ENCODE peak calls at places on chromosome 19, in five cellular contexts. U, Q, H, L and O are unnamed samples.

GRCh38 chr19:35093941-35094647 is 21.5 kb upstream of the FXYD3 start:
- DNase-seq in U (no peak), Q (no peak), H (no peak), L (no peak), O (no peak)

GRCh38 chr19:789473-790052 is 7.7 kb upstream of the PTBP1 start:
- DNase-seq in U (no peak), Q (no peak), H (no peak), L (no peak), O (no peak)

GRCh38 chr19:56678205-56678604 is 6.6 kb upstream of the ZNF835 start:
- DNase-seq in U (no peak), Q (no peak), H (no peak), L (no peak), O (no peak)

GRCh38 chr19:55369651-55370304 is 485 bp downstream of the IL11 start:
- DNase-seq in U (no peak), Q (peak; percentile 53), H (peak; percentile 76), L (peak; percentile 98), O (no peak)

GRCh38 chr19:46015961-46016425 is 6.9 kb downstream of the PGLYRP1 start:
- DNase-seq in U (peak; percentile 27), Q (no peak), H (no peak), L (no peak), O (peak; percentile 57)

GRCh38 chr19:45809643-45810159 is 5.4 kb downstream of the RSPH6A start:
- DNase-seq in U (peak; percentile 82), Q (peak; percentile 76), H (peak; percentile 83), L (no peak), O (no peak)

GRCh38 chr19:50978772-50979390 is 4.8 kb downstream of the KLK7 start:
- DNase-seq in U (no peak), Q (no peak), H (no peak), L (no peak), O (no peak)

GRCh38 chr19:29893606-29894284 is 48.3 kb upstream of the URI1 start:
- DNase-seq in U (no peak), Q (peak; percentile 33), H (no peak), L (no peak), O (no peak)

GRCh38 chr19:46487178-46487801 is 8.4 kb downstream of the PNMA8B start:
- DNase-seq in U (no peak), Q (no peak), H (no peak), L (no peak), O (no peak)

GRCh38 chr19:42433503-42434260 is 6.5 kb upstream of the LIPE start:
- DNase-seq in U (peak; percentile 68), Q (peak; percentile 83), H (peak; percentile 14), L (peak; percentile 91), O (peak; percentile 66)

GRCh38 chr19:34962281-34962944 is 1.6 kb downstream of the ZNF792 start:
- DNase-seq in U (no peak), Q (peak; percentile 46), H (peak; percentile 16), L (no peak), O (peak; percentile 41)

GRCh38 chr19:47124937-47125668 is 5.5 kb upstream of the SAE1 start:
- DNase-seq in U (peak; percentile 55), Q (peak; percentile 82), H (peak; percentile 78), L (peak; percentile 86), O (peak; percentile 63)

DNA sequence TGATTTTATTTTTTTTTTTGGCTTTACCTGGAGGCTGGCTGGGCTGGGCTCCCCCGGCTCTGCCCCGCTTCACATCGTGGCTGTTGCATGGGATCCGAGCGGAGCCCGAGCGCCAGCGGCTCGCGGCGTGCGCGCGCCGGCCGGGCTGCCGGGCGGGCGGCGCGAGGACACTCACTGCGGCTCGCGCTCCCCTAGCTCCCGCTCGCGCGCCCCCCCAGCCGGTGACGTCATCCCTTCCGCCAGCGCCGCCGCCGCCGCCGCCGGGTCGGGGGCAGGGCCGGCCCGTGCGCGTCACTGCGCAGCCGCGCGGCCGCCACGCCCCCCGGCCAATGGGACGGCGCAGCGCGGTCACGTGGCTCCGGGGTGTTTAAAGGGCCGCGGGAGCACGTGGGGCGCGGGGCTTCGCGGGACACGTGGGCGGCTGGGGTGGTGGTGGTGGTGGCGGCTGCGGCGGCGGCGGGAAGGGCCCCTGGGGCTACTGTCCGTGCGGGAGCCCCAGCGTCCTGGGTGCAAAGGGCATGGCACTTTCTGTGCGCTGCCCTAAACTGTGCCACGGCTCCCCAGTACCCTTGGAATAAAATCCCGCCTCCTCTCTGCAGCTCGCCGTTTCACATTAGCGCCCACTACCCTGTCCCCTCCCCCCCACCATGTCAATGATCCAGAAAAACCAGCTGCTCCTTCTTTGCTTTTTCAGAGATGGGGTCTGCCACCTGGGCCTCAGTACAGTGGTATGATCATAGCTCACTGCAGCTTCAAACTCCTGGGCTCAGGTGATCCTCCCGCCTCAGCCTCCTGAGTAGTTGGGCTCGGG is at the start of gene PTPRS:
- DNase-seq in U (no peak), Q (peak; percentile 90), H (peak; percentile 74), L (peak; percentile 75), O (peak; percentile 37)
- H3K27ac ChIP-seq in U (no peak within 1 kb of the TSS), Q (peak within 1 kb of the TSS; percentile 1), H (peak within 1 kb of the TSS; percentile 32), L (peak within 1 kb of the TSS; percentile 97), O (no peak within 1 kb of the TSS)

GRCh38 chr19:1849132-1849474 is 820 bp upstream of the REXO1 start:
- DNase-seq in U (no peak), Q (no peak), H (no peak), L (no peak), O (no peak)
- H3K4me1 ChIP-seq in U (peaks cover 31% of the 10 kb centered on the region), Q (peaks cover 17% of the 10 kb centered on the region), H (peaks cover 13% of the 10 kb centered on the region), L (peaks cover 32% of the 10 kb centered on the region), O (peaks cover 75% of the 10 kb centered on the region)

GRCh38 chr19:5717215-5717614 is 2.7 kb downstream of the LONP1 start:
- DNase-seq in U (no peak), Q (no peak), H (no peak), L (no peak), O (no peak)

GRCh38 chr19:5719961-5720790 is at the start of the genes CATSPERD and LONP1:
- DNase-seq in U (peak; percentile 100), Q (peak; percentile 99), H (peak; percentile 99), L (peak; percentile 94), O (peak; percentile 98)

GRCh38 chr19:5719274-5719960 is 529 bp downstream of the LONP1 start:
- DNase-seq in U (peak; percentile 35), Q (no peak), H (peak; percentile 13), L (no peak), O (no peak)

GRCh38 chr19:5718579-5719273 is 1.2 kb downstream of the LONP1 start:
- DNase-seq in U (peak; percentile 38), Q (peak; percentile 85), H (peak; percentile 91), L (no peak), O (no peak)

DNA sequence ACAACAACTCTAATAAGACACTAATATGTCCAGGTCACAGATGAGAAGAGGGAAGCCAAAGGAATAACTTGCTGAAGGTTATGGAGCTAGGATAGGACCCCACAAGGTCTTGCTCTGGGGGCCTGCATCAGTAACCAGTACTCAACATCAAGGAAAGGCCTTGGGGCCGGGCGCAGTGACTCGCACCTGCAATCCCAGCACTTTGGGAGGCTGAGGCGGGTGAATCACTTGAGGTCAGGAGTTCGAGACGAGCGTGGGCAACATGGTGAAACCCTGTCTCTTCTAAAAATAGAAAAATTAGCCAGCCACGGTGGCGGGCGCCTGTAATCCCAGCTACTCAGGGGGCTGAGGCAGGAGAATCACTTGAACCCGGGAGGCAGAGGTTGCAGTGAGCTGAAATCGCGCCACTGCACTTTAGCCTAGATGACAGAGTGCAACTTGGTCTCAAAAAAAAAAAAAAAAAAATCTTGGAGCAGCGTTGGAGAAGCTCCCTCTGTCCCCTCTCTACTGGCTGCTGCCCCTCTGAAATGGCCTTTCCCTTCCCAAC is 1.8 kb downstream of the LONP1 start:
- DNase-seq in U (no peak), Q (peak; percentile 30), H (peak; percentile 72), L (no peak), O (no peak)
- H3K27ac ChIP-seq in U (peak overlapping the region; percentile 86), Q (peak overlapping the region; percentile 93), H (peak overlapping the region; percentile 74), L (peak overlapping the region; percentile 100), O (peak overlapping the region; percentile 9)

GRCh38 chr19:2226840-2227360 is 9.2 kb downstream of the PLEKHJ1 start:
- DNase-seq in U (no peak), Q (no peak), H (no peak), L (no peak), O (no peak)
- H3K4me1 ChIP-seq in U (no peaks in the 10 kb centered on the region), Q (no peaks in the 10 kb centered on the region), H (no peaks in the 10 kb centered on the region), L (no peaks in the 10 kb centered on the region), O (no peaks in the 10 kb centered on the region)

GRCh38 chr19:4517451-4518057 is 732 bp downstream of the PLIN4 start:
- DNase-seq in U (no peak), Q (no peak), H (no peak), L (no peak), O (no peak)
- H3K27ac ChIP-seq in U (no peak overlapping the region), Q (no peak overlapping the region), H (no peak overlapping the region), L (peak overlapping the region; percentile 82), O (no peak overlapping the region)

GRCh38 chr19:3111586-3112247 is 17.6 kb downstream of the GNA11 start:
- DNase-seq in U (no peak), Q (no peak), H (no peak), L (no peak), O (no peak)
- H3K4me1 ChIP-seq in U (no peaks in the 10 kb centered on the region), Q (no peaks in the 10 kb centered on the region), H (peaks cover 9% of the 10 kb centered on the region), L (peaks cover 16% of the 10 kb centered on the region), O (peaks cover 5% of the 10 kb centered on the region)

GRCh38 chr19:3135961-3136683 is at the start of gene GNA15:
- DNase-seq in U (no peak), Q (no peak), H (no peak), L (no peak), O (peak; percentile 79)

GRCh38 chr19:3137139-3137538 is 1.3 kb downstream of the GNA15 start:
- DNase-seq in U (no peak), Q (peak; percentile 76), H (no peak), L (no peak), O (no peak)

GRCh38 chr19:3133793-3134116 is 2.1 kb upstream of the GNA15 start:
- DNase-seq in U (no peak), Q (no peak), H (no peak), L (no peak), O (no peak)

GRCh38 chr19:3138268-3138667 is 2.4 kb downstream of the GNA15 start:
- DNase-seq in U (no peak), Q (no peak), H (no peak), L (no peak), O (no peak)

GRCh38 chr19:3136684-3137055 is 837 bp downstream of the GNA15 start:
- DNase-seq in U (no peak), Q (no peak), H (no peak), L (no peak), O (no peak)
- H3K27ac ChIP-seq in U (no peak overlapping the region), Q (no peak overlapping the region), H (no peak overlapping the region), L (no peak overlapping the region), O (peak overlapping the region; percentile 77)

GRCh38 chr19:19489804-19490204 is 25.5 kb downstream of the TSSK6 start:
- DNase-seq in U (no peak), Q (no peak), H (no peak), L (no peak), O (peak; percentile 27)
- H3K4me1 ChIP-seq in U (peaks cover 11% of the 10 kb centered on the region), Q (peaks cover 28% of the 10 kb centered on the region), H (peaks cover 37% of the 10 kb centered on the region), L (peaks cover 20% of the 10 kb centered on the region), O (peaks cover 54% of the 10 kb centered on the region)

GRCh38 chr19:38399537-38399936 is 3.4 kb upstream of the FAM98C start:
- DNase-seq in U (no peak), Q (no peak), H (no peak), L (no peak), O (no peak)
- H3K27ac ChIP-seq in U (no peak overlapping the region), Q (no peak overlapping the region), H (no peak overlapping the region), L (no peak overlapping the region), O (no peak overlapping the region)

GRCh38 chr19:53881482-53882390 is at the start of gene PRKCG:
- DNase-seq in U (no peak), Q (no peak), H (no peak), L (peak; percentile 70), O (peak; percentile 61)
- H3K4me1 ChIP-seq in U (no peaks in the 10 kb centered on the region), Q (peaks cover 8% of the 10 kb centered on the region), H (peaks cover 5% of the 10 kb centered on the region), L (peaks cover 21% of the 10 kb centered on the region), O (peaks cover 54% of the 10 kb centered on the region)